ENCODE peak calls at places on chromosomes 1 and 21, in five cellular contexts. A is GM10248, C is MM.1S, U is left ventricle myocardium inferior, F is WTC11. L is an unnamed sample.

GRCh38 chr1:224700915-224701531 is 84.9 kb downstream of the CNIH3 start:
- DNase-seq in U (no peak), C (peak), A (peak), F (peak), L (no peak)

GRCh38 chr1:83791821-83792437 is 207.0 kb downstream of the TTLL7 start:
- DNase-seq in U (no peak), A (no peak), F (no peak), C (no peak), L (no peak)

GRCh38 chr1:211260161-211261107 is 1.3 kb downstream of the RCOR3 start:
- DNase-seq in A (peak), C (peak), F (peak), U (peak), L (peak)

GRCh38 chr1:107076846-107077245 is 20.4 kb downstream of the PRMT6 start:
- DNase-seq in A (no peak), U (no peak), C (no peak), F (no peak), L (no peak)

GRCh38 chr1:55059302-55060132 is 20.2 kb downstream of the PCSK9 start:
- DNase-seq in F (no peak), C (no peak), U (no peak), A (no peak), L (no peak)

GRCh38 chr1:161721738-161722343 is 497 bp downstream of the FCRLB start:
- DNase-seq in A (no peak), C (no peak), F (no peak), U (no peak), L (no peak)

GRCh38 chr1:205690122-205690756 is 9.9 kb upstream of the SLC45A3 start:
- DNase-seq in F (no peak), C (no peak), A (no peak), U (no peak), L (no peak)

GRCh38 chr1:209862598-209863498 is 35.1 kb downstream of the UTP25 start:
- DNase-seq in A (no peak), U (no peak), C (no peak), F (peak), L (no peak)

GRCh38 chr1:179142889-179143299 is 61.0 kb downstream of the TOR3A start:
- DNase-seq in A (no peak), C (no peak), U (no peak), F (no peak), L (no peak)

GRCh38 chr1:86640161-86640560 is 64.2 kb upstream of the SH3GLB1 start:
- DNase-seq in A (no peak), U (no peak), F (no peak), C (no peak), L (no peak)

GRCh38 chr1:90919190-90919719 is 102.6 kb downstream of the ZNF644 start:
- DNase-seq in C (peak), U (no peak), A (no peak), F (no peak), L (no peak)

GRCh38 chr1:42439940-42440339 is 15.9 kb downstream of the ZMYND12 start:
- DNase-seq in F (no peak), C (no peak), U (no peak), A (no peak), L (no peak)

GRCh38 chr1:59360170-59360569 is 63.3 kb downstream of the FGGY start:
- DNase-seq in F (no peak), A (no peak), C (no peak), U (no peak), L (no peak)

GRCh38 chr21:24895885-24896734 is 711.2 kb downstream of the MRPL39 start:
- DNase-seq in C (peak), A (no peak), U (no peak), F (peak), L (no peak)
- TF ChIP-seq CTCF in C (peak), A (peak), U (peak), F (no peak), L (peak)

DNA sequence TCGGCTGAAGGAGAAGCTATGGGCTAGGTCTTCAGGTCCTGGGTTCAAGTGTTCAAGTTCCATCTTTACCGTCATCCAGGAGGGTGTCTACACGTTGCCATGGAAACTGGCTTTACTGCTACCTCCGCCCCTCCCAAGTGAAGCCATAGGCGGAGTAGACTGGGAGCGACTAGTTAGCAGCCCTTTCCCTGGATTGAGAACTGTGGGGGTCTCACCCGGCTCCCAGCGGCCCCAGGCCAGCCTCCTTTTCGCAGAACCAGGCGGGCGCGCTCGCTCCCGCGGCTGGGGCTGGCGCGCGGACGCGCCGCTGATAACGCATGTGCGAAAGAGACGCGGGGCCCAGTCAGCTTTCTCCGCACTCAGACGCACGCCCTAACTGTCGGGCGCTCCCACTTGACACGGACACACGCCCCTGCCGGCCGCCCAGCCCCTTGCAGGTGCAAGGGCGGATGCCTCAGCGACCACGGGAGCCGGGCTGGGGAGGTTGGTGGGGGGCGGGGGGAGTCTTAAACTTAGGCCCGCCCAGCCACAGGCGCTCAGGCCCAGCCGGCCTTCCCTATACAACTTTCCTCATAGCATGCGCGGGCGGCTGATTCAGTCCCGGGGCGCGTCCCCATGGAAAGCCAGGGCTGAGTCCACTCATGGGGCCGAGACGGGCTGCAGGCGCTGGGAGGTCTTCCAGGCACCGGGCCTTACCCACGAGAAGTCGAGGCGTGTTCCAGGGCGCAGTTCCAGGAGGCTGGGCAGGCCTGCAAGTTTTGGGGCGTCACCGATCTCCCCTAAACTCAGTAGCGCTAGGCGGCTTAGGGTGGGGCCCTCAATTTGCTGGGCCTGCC is 7.4 kb downstream of the EFNA4 start:
- DNase-seq in C (peak), F (peak), U (peak), A (peak), L (no peak)
- TF ChIP-seq CTCF in C (peak), F (peak), U (peak), A (peak), L (peak)

GRCh38 chr1:216483672-216484401 is 60.6 kb upstream of the USH2A start:
- DNase-seq in C (no peak), F (no peak), U (no peak), A (no peak), L (no peak)
- TF ChIP-seq CTCF in C (no peak), F (no peak), U (no peak), A (no peak), L (no peak)

GRCh38 chr1:208326033-208326432 is 81.8 kb upstream of the PLXNA2 start:
- DNase-seq in C (no peak), F (no peak), U (no peak), A (no peak), L (no peak)
- TF ChIP-seq CTCF in C (no peak), F (no peak), U (no peak), A (no peak), L (no peak)

GRCh38 chr1:156601122-156601830 is at the start of gene GPATCH4:
- DNase-seq in F (peak), U (peak), C (peak), A (peak), L (peak)

GRCh38 chr1:156598731-156599432 is 2.4 kb downstream of the GPATCH4 start:
- DNase-seq in F (no peak), C (no peak), A (no peak), U (no peak), L (no peak)

GRCh38 chr1:156600733-156601121 is 552 bp downstream of the GPATCH4 start:
- DNase-seq in A (no peak), F (no peak), C (peak), U (no peak), L (no peak)

GRCh38 chr1:156598125-156598524 is 3.2 kb downstream of the GPATCH4 start:
- DNase-seq in C (no peak), F (no peak), A (no peak), U (no peak), L (no peak)

DNA sequence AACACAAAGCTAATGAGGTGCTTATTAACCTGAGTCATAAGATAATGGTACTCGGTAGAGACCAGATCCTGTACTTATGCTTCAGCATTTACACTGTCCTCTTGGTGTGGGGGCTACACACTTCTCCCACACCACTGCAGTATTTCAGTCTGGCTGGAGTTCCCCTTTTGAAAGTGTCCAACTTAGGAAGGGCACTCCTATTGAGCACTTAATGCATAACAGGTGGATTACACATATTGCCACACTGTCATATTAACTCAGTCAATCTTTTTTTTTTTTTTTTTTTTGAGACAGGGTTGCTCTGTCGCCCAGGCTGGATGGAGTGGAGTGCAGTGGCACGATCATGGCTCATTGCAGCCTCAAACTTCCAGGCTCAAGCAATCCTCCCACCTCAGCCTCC is 1.5 kb downstream of the GPATCH4 start:
- DNase-seq in C (peak), F (no peak), U (no peak), A (no peak), L (no peak)
- TF ChIP-seq CTCF in C (peak), F (no peak), U (no peak), A (no peak), L (peak)

DNA sequence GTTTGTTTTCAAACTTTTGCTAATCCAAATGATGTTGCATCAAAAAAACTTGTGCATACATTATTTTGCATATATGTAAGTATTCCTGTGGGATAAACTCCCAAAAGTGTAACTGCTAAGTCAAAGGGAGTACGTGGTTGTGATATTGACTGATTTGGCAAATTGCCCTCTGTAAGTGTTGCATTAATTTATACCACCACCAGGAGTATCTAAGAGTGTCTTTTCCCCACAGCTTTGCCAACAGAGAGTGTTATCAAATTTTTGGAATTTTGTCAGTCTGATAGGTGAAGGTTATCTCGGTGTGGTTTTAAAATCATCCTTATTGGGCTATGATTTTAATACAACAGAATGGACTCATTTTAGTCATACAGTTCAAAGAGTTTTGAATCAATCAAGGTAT is 30.1 kb upstream of the PARP1 start:
- DNase-seq in A (no peak), F (no peak), C (peak), U (no peak), L (no peak)
- TF ChIP-seq CTCF in A (no peak), F (no peak), C (peak), U (peak), L (peak)

GRCh38 chr1:14778882-14779594 is 180.6 kb downstream of the KAZN start:
- DNase-seq in F (peak), U (no peak), C (peak), A (peak), L (no peak)
- TF ChIP-seq CTCF in F (peak), U (peak), C (peak), A (peak), L (peak)

L was measured in type B pancreatic cell.